ENCODE peak calls at places on chromosomes 5 and 9, in seven cellular contexts. C, F, Q, K, Y, V and H are unnamed samples. For H3K4me1, the result is how much of the 10 kb centered on the place peaks cover.

GRCh38 chr9:133704711-133705181 is 33.4 kb downstream of the SARDH start:
- DNase-seq in Q (no peak), V (no peak), Y (no peak), K (no peak), F (peak), C (no peak), H (no peak)

GRCh38 chr9:114214181-114214580 is 58.8 kb downstream of the COL27A1 start:
- DNase-seq in V (peak), C (no peak), Y (no peak), Q (peak), K (no peak), F (peak), H (no peak)

GRCh38 chr9:127158995-127159801 is 36.8 kb upstream of the ANGPTL2 start:
- DNase-seq in K (no peak), Y (peak), C (peak), V (peak), Q (peak), F (peak), H (no peak)

GRCh38 chr9:75866273-75866871 is 24.1 kb upstream of the PCSK5 start:
- DNase-seq in K (no peak), C (peak), Y (peak), F (no peak), V (peak), Q (peak), H (peak)

GRCh38 chr9:38620483-38621433 is at the start of gene ANKRD18A:
- DNase-seq in Q (no peak), V (peak), K (peak), F (peak), C (peak), Y (peak), H (peak)

GRCh38 chr9:36902063-36902735 is 131.9 kb downstream of the PAX5 start:
- DNase-seq in C (no peak), Y (no peak), K (no peak), V (no peak), Q (peak), F (no peak), H (no peak)

GRCh38 chr5:138470322-138471285 is 5.3 kb downstream of the EGR1 start:
- DNase-seq in Q (peak), V (no peak), Y (peak), C (peak), K (peak), F (no peak), H (no peak)

GRCh38 chr9:128861501-128861900 is 20.2 kb downstream of the KYAT1 start:
- DNase-seq in Q (no peak), C (no peak), F (no peak), V (no peak), K (peak), Y (no peak), H (no peak)

GRCh38 chr9:113888361-113888760 is 12.3 kb downstream of the ZNF618 start:
- DNase-seq in Y (no peak), Q (no peak), C (no peak), V (no peak), F (no peak), K (no peak), H (no peak)

GRCh38 chr9:31005086-31005665 is 1379.3 kb upstream of the ACO1 start:
- DNase-seq in C (no peak), V (no peak), F (no peak), K (no peak), Q (no peak), Y (no peak), H (no peak)

GRCh38 chr5:143400541-143401252 is 2.8 kb downstream of the NR3C1 start:
- DNase-seq in Q (no peak), V (peak), C (no peak), F (no peak), Y (peak), K (no peak), H (no peak)

DNA sequence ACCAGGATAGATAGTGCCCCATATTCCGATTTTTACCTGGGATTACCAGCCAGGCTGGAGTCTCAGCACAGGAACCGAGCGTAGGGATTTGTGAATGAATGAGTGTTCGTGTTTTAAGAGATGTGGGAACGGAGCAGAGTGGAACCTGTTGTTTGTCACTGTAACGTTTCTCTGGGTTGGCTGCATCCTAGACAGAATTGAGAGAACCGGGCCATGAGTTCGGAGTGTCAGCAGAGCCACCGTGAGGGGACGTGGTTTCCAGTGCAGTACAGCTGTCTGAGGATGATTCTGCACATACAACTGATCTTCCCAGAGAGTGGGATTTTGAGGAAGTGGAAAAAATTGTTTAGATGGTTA is 1.2 kb downstream of the PDE8B start:
- DNase-seq in F (no peak), Y (no peak), K (no peak), V (no peak), C (no peak), Q (no peak), H (no peak)
- H3K4me3 ChIP-seq in F (peak), Y (peak), K (peak), V (peak), C (no peak), Q (peak), H (peak)

GRCh38 chr5:74314906-74315305 is 325.6 kb downstream of the ENC1 start:
- DNase-seq in Q (no peak), V (no peak), C (no peak), K (no peak), Y (no peak), F (no peak), H (no peak)

GRCh38 chr5:74311961-74312360 is 328.6 kb downstream of the ENC1 start:
- DNase-seq in V (peak), Y (no peak), C (no peak), K (no peak), Q (peak), F (peak), H (no peak)

GRCh38 chr5:74312746-74313145 is 327.8 kb downstream of the ENC1 start:
- DNase-seq in Y (no peak), C (no peak), F (no peak), Q (no peak), K (no peak), V (no peak), H (no peak)

GRCh38 chr5:74316064-74316586 is 324.4 kb downstream of the ENC1 start:
- DNase-seq in V (peak), Q (peak), K (no peak), Y (peak), F (peak), C (no peak), H (no peak)

GRCh38 chr5:74313896-74314295 is 326.6 kb downstream of the ENC1 start:
- DNase-seq in F (no peak), K (no peak), Q (no peak), Y (no peak), V (no peak), C (no peak), H (no peak)
- H3K4me1 ChIP-seq in F (under half), K (under half), Q (under half), Y (under half), V (under half), C (under half), H (under half)

GRCh38 chr9:130583271-130583670 is 3.9 kb downstream of the FUBP3 start:
- DNase-seq in F (no peak), V (no peak), K (no peak), C (no peak), Y (no peak), Q (no peak), H (no peak)

GRCh38 chr9:130579738-130580463 is 524 bp downstream of the FUBP3 start:
- DNase-seq in C (no peak), Y (peak), V (no peak), F (no peak), K (no peak), Q (no peak), H (no peak)

GRCh38 chr9:130576176-130576575 is 3.2 kb upstream of the FUBP3 start:
- DNase-seq in C (no peak), F (no peak), V (no peak), Y (no peak), K (no peak), Q (no peak), H (no peak)

GRCh38 chr9:130575514-130575913 is 3.9 kb upstream of the FUBP3 start:
- DNase-seq in C (no peak), Y (no peak), F (no peak), V (no peak), K (no peak), Q (no peak), H (no peak)

DNA sequence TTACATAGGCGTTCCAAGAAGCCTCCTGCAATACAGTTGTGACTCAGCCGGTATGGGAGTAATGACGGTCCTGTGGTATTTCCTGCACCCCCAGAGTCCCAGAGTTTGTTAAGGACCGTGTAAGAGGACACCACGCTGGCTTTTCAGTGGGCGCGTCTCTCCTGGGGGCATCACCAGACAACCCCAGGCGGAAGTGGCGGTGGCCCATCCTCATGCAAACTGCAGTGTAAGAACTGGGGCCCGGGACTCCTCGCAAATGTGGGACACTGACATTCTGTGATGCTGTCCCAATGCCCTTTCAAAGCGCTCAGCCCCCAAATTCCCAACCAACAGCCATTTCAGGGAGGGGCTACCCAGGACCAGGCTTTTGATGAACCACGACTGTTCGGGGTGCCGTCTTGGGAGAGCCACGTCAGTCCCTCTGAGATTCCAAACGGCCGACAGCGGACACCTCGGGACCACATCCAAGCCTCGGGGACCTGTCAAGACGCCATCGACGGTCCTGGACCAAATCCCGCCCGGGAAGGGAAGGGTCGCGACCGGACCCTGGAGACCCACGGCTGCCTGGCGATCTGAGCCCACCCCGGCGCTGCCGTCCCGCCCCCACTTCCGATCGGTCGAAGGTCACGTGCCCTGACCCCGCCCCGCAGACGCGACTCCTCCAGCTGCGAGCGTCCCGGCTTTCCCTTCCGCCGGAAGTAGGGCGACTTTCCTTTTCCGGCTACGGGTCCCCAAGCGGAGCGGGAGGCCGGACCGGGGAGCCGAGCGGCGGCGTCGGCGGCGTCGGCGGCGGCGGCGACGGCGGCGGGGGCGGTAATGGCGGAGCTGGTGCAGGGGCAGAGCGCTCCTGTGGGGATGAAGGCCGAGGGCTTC is at the start of gene FUBP3:
- DNase-seq in C (peak), Y (peak), F (peak), V (peak), Q (peak), K (peak), H (peak)
- H3K4me3 ChIP-seq in C (peak), Y (peak), F (peak), V (peak), Q (peak), K (peak), H (peak)

DNA sequence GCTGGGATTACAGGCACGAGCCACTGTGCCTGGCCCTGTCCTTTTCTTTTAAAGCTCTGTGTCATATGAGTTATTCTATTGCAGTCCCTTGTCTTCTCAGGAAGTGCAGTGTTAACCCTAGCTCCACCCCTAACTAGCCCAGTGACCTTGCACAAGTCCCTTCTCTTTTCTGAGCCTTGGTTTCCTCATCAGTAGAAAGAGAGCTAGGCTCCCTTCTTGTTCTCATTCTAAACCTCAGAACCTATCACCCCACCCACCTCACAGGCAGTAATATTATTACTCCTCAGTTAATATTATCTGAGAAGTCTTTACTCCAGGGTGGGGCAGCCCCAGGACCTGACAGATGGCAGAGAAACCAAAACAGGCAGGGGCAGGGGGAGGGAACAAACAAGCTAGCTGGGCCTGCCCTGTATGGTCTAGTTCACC is 7.2 kb downstream of the CYFIP2 start:
- DNase-seq in F (no peak), Y (no peak), V (no peak), K (no peak), C (no peak), Q (no peak), H (no peak)
- H3K4me1 ChIP-seq in F (under half), Y (under half), V (half or more), K (under half), C (under half), Q (under half), H (under half)

DNA sequence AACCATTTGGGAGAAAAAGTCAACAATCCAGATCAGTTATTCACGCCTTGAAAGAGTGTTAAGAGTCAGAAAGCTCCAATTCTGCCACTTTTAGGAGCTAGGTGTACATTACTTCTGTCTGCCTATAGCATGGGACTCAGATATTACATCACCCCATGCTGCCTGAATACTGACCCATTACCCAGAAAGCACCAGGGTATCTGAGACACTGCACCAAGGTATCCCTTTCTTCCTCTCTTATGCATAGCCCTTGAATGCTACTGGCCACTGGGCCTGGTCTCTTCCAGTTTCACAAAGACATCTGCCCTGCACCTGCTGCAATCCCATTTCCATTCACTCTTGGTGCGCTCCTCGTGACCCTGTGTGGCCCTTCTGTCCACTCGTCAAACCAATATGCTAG is 2.6 kb downstream of the STRBP start:
- DNase-seq in Q (no peak), V (no peak), C (no peak), K (no peak), Y (no peak), F (no peak), H (no peak)
- H3K4me3 ChIP-seq in Q (no peak), V (no peak), C (no peak), K (no peak), Y (no peak), F (no peak), H (no peak)

GRCh38 chr5:73369283-73369682 is 79.3 kb downstream of the FOXD1 start:
- DNase-seq in V (no peak), Q (no peak), K (no peak), F (no peak), Y (no peak), C (no peak), H (no peak)

GRCh38 chr5:73370076-73370475 is 78.5 kb downstream of the FOXD1 start:
- DNase-seq in Y (no peak), Q (no peak), K (no peak), C (no peak), F (no peak), V (no peak), H (no peak)

GRCh38 chr5:73367650-73368049 is 80.9 kb downstream of the FOXD1 start:
- DNase-seq in Y (no peak), F (no peak), V (peak), C (no peak), Q (no peak), K (no peak), H (no peak)

GRCh38 chr5:73373814-73374510 is 74.6 kb downstream of the FOXD1 start:
- DNase-seq in C (no peak), Q (no peak), F (no peak), V (no peak), Y (no peak), K (no peak), H (no peak)

GRCh38 chr5:73370620-73371583 is 77.7 kb downstream of the FOXD1 start:
- DNase-seq in Q (no peak), C (peak), K (no peak), V (peak), F (no peak), Y (no peak), H (no peak)
- H3K4me1 ChIP-seq in Q (under half), C (half or more), K (under half), V (under half), F (under half), Y (under half), H (under half)

DNA sequence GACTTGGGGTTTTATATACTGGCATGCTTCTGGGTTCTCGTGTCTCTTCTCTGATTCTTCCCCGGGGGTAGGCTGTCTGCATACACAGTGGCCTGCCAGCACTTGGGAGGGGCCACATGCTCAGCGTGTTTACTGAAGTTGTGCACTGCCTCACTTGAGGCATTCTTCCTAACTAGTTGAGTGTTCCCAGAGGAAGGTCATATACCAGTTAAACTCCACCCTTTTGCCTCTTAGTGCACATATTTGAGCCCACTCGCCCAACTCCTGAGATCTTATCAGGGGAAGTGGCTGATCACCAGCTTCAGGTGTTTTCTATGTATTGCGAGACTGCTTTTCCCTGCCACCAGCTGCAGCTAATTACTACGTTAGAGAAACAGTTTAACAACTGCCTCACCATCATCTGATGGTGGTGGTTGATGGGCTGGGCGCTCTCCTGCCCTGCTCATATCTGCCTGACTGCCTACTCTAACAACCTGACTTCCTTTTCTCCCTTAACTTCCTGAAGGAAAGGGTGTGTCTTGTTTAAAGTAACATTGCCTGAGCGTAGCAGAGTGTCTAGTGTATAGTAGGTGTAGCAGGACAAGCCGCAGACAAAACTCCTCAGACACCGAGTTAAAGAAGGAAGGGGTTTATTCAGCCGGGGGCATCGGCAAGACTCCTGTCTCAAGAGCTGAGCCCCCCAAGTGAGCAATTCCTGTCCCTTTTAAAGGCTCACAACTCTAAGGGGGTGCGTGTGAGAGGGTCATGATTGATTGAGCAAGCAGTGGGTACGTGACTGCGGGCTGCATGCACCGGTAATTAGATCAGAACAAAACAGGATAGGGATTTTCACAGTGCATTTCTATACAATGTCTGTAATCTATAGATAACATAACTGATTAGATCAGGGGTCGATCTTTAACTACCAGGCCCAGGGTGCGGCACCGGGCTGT is 60.1 kb upstream of the CLINT1 start:
- DNase-seq in Y (no peak), K (peak), F (no peak), V (no peak), C (no peak), Q (no peak), H (no peak)
- H3K4me3 ChIP-seq in Y (no peak), K (peak), F (no peak), V (no peak), C (no peak), Q (no peak), H (peak)

DNA sequence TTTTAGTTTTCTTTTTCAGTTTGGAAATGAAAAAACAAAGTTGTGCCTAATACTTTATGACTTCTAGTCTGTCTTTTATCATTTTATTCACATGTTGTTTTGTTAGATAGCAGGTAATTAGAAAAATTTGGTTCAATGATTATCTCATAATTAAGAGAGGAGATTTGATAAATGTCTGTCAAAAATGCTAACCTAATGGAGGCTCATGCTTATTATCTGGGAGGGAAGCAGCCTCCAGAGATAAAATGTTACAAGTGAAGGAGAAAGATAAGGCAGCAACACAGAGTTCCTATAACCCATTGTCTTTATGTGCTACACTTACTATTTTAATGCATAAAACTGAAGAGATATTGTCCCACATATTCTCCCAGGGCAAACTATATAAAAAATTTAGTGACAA is 53.5 kb downstream of the SLC27A6 start:
- DNase-seq in Y (no peak), V (no peak), Q (no peak), K (no peak), C (no peak), F (no peak), H (no peak)
- H3K4me1 ChIP-seq in Y (under half), V (under half), Q (under half), K (under half), C (under half), F (under half), H (under half)

GRCh38 chr5:14144586-14145355 is 1.6 kb downstream of the TRIO start:
- DNase-seq in Y (peak), C (peak), F (peak), K (peak), V (peak), Q (peak), H (peak)
- H3K4me3 ChIP-seq in Y (peak), C (peak), F (peak), K (peak), V (peak), Q (peak), H (peak)

DNA sequence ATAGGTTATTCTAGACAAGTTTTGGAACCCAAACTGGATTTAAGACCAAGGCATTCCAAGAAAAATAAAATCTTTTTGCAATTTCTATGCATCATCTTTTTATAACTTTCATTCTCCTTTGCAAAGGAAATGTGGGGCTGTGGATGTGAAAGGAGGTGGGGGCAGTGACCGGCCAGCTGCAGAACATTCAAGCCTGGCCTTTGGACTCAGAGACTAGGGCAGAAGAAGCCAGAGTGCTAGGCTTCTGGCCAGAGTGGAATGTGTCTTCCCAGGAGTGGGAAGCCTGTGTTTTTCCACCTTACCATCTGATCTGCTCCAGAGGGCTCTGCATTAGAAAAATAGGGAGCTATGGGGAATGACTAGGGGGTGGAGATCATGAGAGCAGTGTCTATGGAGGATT is 148.5 kb downstream of the C9orf152 start:
- DNase-seq in K (no peak), F (no peak), C (no peak), Y (no peak), Q (no peak), V (no peak), H (no peak)
- H3K4me1 ChIP-seq in K (under half), F (under half), C (under half), Y (under half), Q (under half), V (under half), H (under half)